ENCODE peak calls at places on chromosomes 4 and X, in five cellular contexts. F, L, A, Q and Y are unnamed samples.

GRCh38 chrX:7215842-7216241 is 67.9 kb upstream of the PUDP start:
- DNase-seq in F (no peak), L (no peak), A (no peak), Q (no peak), Y (no peak)

GRCh38 chr4:113677333-113677732 is 84.2 kb downstream of the CAMK2D start:
- DNase-seq in F (no peak), L (no peak), A (no peak), Q (no peak), Y (no peak)

GRCh38 chrX:153862369-153863250 is 23.4 kb downstream of the L1CAM start:
- DNase-seq in F (no peak), L (no peak), A (no peak), Q (no peak), Y (no peak)

GRCh38 chrX:43514820-43515219 is 141.3 kb upstream of the MAOA start:
- DNase-seq in F (no peak), L (no peak), A (no peak), Q (no peak), Y (no peak)

GRCh38 chrX:136999021-136999420 is 34.8 kb downstream of the GPR101 start:
- DNase-seq in F (no peak), L (no peak), A (no peak), Q (no peak), Y (no peak)

GRCh38 chrX:148500428-148501120 is at the start of gene AFF2:
- DNase-seq in F (peak), L (peak), A (peak), Q (peak), Y (peak)

GRCh38 chr4:94363136-94363655 is 20.6 kb upstream of the HPGDS start:
- DNase-seq in F (no peak), L (no peak), A (no peak), Q (no peak), Y (no peak)

GRCh38 chr4:112083587-112084347 is 61.5 kb upstream of the FAM241A start:
- DNase-seq in F (no peak), L (peak), A (no peak), Q (no peak), Y (no peak)

GRCh38 chrX:41313419-41313818 is 20.5 kb upstream of the DDX3X start:
- DNase-seq in F (no peak), L (peak), A (no peak), Q (no peak), Y (no peak)

GRCh38 chrX:40908026-40908425 is 172.7 kb upstream of the MED14 start:
- DNase-seq in F (no peak), L (peak), A (no peak), Q (no peak), Y (no peak)

GRCh38 chr4:131609039-131609438 is 1540.1 kb upstream of the PCDH10 start:
- DNase-seq in F (no peak), L (no peak), A (no peak), Q (no peak), Y (no peak)

GRCh38 chr4:8705161-8706145 is 112.9 kb downstream of the CPZ start:
- DNase-seq in F (no peak), L (no peak), A (no peak), Q (peak), Y (no peak)

GRCh38 chr4:182015893-182016292 is 227.3 kb upstream of the TENM3 start:
- DNase-seq in F (no peak), L (peak), A (no peak), Q (no peak), Y (no peak)

GRCh38 chrX:9327086-9327746 is 137.6 kb upstream of the TBL1X start:
- DNase-seq in F (no peak), L (no peak), A (no peak), Q (no peak), Y (no peak)

GRCh38 chr4:77187231-77187630 is 30.2 kb downstream of the CCNG2 start:
- DNase-seq in F (no peak), L (no peak), A (no peak), Q (no peak), Y (no peak)

GRCh38 chrX:84477114-84477513 is 25.1 kb downstream of the HDX start:
- DNase-seq in F (no peak), L (no peak), A (no peak), Q (no peak), Y (no peak)